ENCODE peak calls at places on chromosomes 7 and 10, in ten cellular contexts. V is fibroblast of pulmonary artery; H is AG04450; F is esophagus squamous epithelium; G is BE2C; Y is astrocyte of the spinal cord; U is CD4-positive, CD25-positive, alpha-beta regulatory T cell; O is HCT116; B is right cardiac atrium; T is dorsolateral prefrontal cortex. W is an unnamed sample.

GRCh38 chr7:137753067-137753466 is 93.7 kb downstream of the DGKI start:
- DNase-seq in F (no peak), B (no peak), Y (no peak), V (no peak), U (no peak), G (peak), H (no peak), T (no peak), O (no peak), W (no peak)

GRCh38 chr7:33040803-33041516 is 21.6 kb downstream of the NT5C3A start:
- DNase-seq in B (no peak), G (no peak), H (no peak), F (peak), V (no peak), U (peak), T (no peak), O (no peak), Y (no peak), W (peak)

GRCh38 chr7:113247198-113247597 is 128.8 kb upstream of the SMIM30 start:
- DNase-seq in V (no peak), Y (peak), F (no peak), U (no peak), G (no peak), B (no peak), O (no peak), T (no peak), H (no peak), W (no peak)

GRCh38 chr7:84524714-84525694 is 330.4 kb upstream of the SEMA3A start:
- DNase-seq in Y (peak), T (no peak), V (peak), U (no peak), O (no peak), G (no peak), F (no peak), B (no peak), H (no peak), W (no peak)

GRCh38 chr7:104643587-104644217 is 315.3 kb downstream of the LHFPL3 start:
- DNase-seq in B (no peak), V (peak), Y (no peak), G (peak), H (no peak), T (no peak), F (no peak), O (peak), U (no peak), W (peak)

GRCh38 chr7:70725448-70725847 is 406.5 kb upstream of the GALNT17 start:
- DNase-seq in G (no peak), U (no peak), V (no peak), Y (no peak), T (no peak), O (no peak), F (no peak), H (no peak), B (no peak), W (no peak)

GRCh38 chr7:12713625-12714435 is 26.4 kb downstream of the ARL4A start:
- DNase-seq in U (no peak), O (no peak), G (no peak), B (no peak), V (no peak), H (no peak), T (no peak), Y (no peak), F (no peak), W (no peak)

GRCh38 chr7:26100940-26101339 is 51.1 kb upstream of the NFE2L3 start:
- DNase-seq in B (no peak), V (no peak), O (no peak), U (no peak), F (no peak), H (no peak), G (no peak), Y (no peak), T (no peak), W (peak)

GRCh38 chr10:24128066-24128751 is 80.7 kb upstream of the KIAA1217 start:
- DNase-seq in Y (no peak), T (no peak), O (no peak), F (no peak), V (no peak), B (no peak), G (no peak), U (no peak), H (no peak), W (no peak)

GRCh38 chr10:32317795-32318194 is 29.2 kb downstream of the EPC1 start:
- DNase-seq in U (no peak), Y (no peak), H (no peak), B (no peak), G (no peak), F (no peak), V (no peak), T (no peak), O (no peak), W (peak)

GRCh38 chr7:149772821-149773425 is 465 bp downstream of the ZNF467 start:
- DNase-seq in V (no peak), B (peak), G (peak), U (peak), H (no peak), Y (no peak), T (no peak), F (no peak), O (no peak), W (no peak)

GRCh38 chr7:94397721-94398120 is 3.0 kb downstream of the COL1A2 start:
- DNase-seq in H (no peak), O (no peak), F (no peak), U (no peak), V (peak), T (no peak), Y (peak), G (no peak), B (no peak), W (no peak)
- H3K4me3 ChIP-seq in H (peak), O (no peak), F (no peak), U (no peak), V (peak), T (no peak), Y (peak), G (no peak), B (peak), W (no peak)

DNA sequence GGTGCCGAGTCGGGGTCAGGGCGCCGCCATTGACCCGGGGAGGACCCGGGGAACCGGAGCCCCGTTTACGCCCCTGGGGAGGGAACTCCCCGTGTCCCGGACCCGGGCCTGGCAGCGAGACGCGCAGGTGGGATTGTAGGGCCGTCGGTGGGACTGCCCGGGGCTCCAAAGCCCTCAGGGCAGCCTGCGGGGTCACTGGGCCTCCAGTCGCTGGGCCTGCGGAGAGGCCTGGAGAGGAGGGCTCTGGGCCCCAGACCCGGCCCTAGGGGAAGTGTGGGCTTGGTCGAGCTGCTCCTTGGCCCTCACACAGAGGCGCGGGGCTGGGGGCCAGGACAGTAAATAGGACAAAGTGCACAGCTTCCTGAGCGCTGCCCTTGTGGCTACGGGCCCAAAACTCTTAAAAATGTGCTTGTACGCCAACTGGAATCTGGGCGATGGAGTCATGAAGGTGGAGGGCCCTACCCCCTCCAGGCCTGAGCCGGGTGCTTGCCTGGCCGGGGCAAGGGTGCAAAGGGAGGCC is 657 bp downstream of the ECHDC3 start:
- DNase-seq in U (no peak), H (no peak), T (no peak), O (no peak), B (peak), G (no peak), V (no peak), F (no peak), Y (no peak), W (no peak)
- H3K4me3 ChIP-seq in U (no peak), H (no peak), T (peak), O (peak), B (peak), G (peak), V (peak), F (peak), Y (peak), W (peak)

GRCh38 chr10:93072225-93072712 is 1.4 kb upstream of the CYP26A1 start:
- DNase-seq in T (no peak), U (no peak), G (no peak), O (no peak), B (no peak), F (no peak), H (no peak), Y (no peak), V (no peak), W (no peak)
- H3K4me3 ChIP-seq in T (peak), U (no peak), G (peak), O (no peak), B (peak), F (no peak), H (peak), Y (peak), V (peak), W (no peak)

GRCh38 chr10:86968994-86969355 is 693 bp downstream of the ADIRF start:
- DNase-seq in T (no peak), G (no peak), F (no peak), V (no peak), U (no peak), O (no peak), B (peak), H (no peak), Y (no peak), W (no peak)
- H3K4me3 ChIP-seq in T (peak), G (no peak), F (peak), V (no peak), U (no peak), O (peak), B (peak), H (peak), Y (peak), W (no peak)

GRCh38 chr10:1685671-1686450 is 51.5 kb downstream of the ADARB2 start:
- DNase-seq in U (no peak), O (no peak), H (no peak), B (no peak), F (no peak), G (no peak), Y (no peak), T (no peak), V (no peak), W (no peak)
- H3K4me3 ChIP-seq in U (no peak), O (no peak), H (no peak), B (no peak), F (no peak), G (no peak), Y (no peak), T (no peak), V (no peak), W (no peak)

GRCh38 chr7:47538846-47539311 is 43.0 kb downstream of the TNS3 start:
- DNase-seq in G (no peak), H (no peak), O (no peak), Y (no peak), B (no peak), V (no peak), T (no peak), U (no peak), F (no peak), W (no peak)
- H3K4me3 ChIP-seq in G (no peak), H (no peak), O (no peak), Y (no peak), B (no peak), V (no peak), T (no peak), U (no peak), F (no peak), W (no peak)

GRCh38 chr7:63925262-63925625 is 73.4 kb upstream of the ZNF722 start:
- DNase-seq in V (no peak), O (no peak), G (no peak), U (no peak), T (no peak), B (peak), H (no peak), F (no peak), Y (no peak), W (no peak)

GRCh38 chr7:63927261-63927660 is 71.4 kb upstream of the ZNF722 start:
- DNase-seq in H (no peak), U (no peak), F (no peak), B (peak), O (no peak), V (no peak), T (no peak), G (no peak), Y (no peak), W (no peak)

GRCh38 chr7:63931057-63931600 is 67.5 kb upstream of the ZNF722 start:
- DNase-seq in V (no peak), Y (no peak), F (no peak), H (no peak), T (no peak), G (no peak), O (no peak), U (no peak), B (peak), W (no peak)

GRCh38 chr7:63925626-63926460 is 72.8 kb upstream of the ZNF722 start:
- DNase-seq in H (no peak), F (peak), O (no peak), U (peak), Y (no peak), V (peak), B (peak), T (peak), G (peak), W (peak)
- H3K4me3 ChIP-seq in H (no peak), F (peak), O (no peak), U (peak), Y (no peak), V (no peak), B (peak), T (peak), G (peak), W (no peak)

GRCh38 chr7:68440870-68441269 is 1157.4 kb upstream of the AUTS2 start:
- DNase-seq in H (no peak), V (no peak), O (no peak), Y (no peak), U (no peak), B (no peak), G (no peak), T (no peak), F (no peak), W (no peak)

GRCh38 chr7:68444042-68444441 is 1154.2 kb upstream of the AUTS2 start:
- DNase-seq in F (no peak), Y (no peak), G (no peak), H (no peak), T (no peak), O (no peak), V (no peak), U (no peak), B (no peak), W (no peak)

GRCh38 chr7:68444956-68445355 is 1153.3 kb upstream of the AUTS2 start:
- DNase-seq in G (no peak), U (no peak), O (no peak), T (no peak), H (no peak), V (no peak), B (no peak), Y (no peak), F (no peak), W (no peak)

GRCh38 chr7:68441610-68442009 is 1156.7 kb upstream of the AUTS2 start:
- DNase-seq in T (no peak), G (no peak), Y (no peak), U (no peak), O (no peak), B (no peak), F (no peak), H (no peak), V (no peak), W (no peak)

DNA sequence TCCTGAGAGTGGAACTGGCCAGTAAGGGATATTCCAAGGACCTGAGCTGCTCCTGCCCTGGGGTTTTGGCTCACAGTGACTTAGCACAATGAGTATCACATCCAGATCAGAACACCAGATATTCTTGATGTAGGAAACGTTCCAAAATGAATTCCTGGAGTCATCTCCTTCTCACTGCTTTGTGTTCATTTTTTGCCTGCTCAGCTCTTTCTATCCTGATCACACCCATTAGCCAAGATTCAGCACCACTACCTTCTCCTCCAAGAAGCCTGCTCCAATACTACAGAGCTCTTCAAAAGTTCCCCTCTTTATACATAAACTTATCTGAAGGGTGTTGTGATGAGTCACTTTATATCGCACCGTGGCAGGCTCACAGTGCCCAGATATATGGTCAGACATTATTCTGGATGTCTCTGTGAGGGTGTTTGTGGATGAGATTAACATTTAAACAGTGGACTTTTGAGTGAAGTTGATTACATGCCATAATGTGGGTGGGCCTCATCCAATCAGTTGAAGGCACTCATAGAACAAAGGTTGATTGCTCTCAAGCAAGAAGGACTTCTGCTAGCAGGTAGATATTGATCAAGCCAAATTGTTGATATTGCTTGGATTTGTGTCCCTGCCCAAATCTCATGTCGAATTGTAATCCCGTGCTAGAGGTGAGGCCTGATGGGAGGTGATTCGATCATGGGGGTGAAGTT is 1155.2 kb upstream of the AUTS2 start:
- DNase-seq in G (no peak), T (no peak), B (no peak), O (no peak), H (no peak), U (no peak), F (no peak), Y (no peak), V (no peak), W (no peak)
- H3K4me3 ChIP-seq in G (no peak), T (no peak), B (no peak), O (no peak), H (no peak), U (no peak), F (no peak), Y (no peak), V (no peak), W (no peak)